ENCODE peak calls at places on chromosomes 13 and 19, in four cellular contexts. L is CD4-positive, alpha-beta T cell; H is right atrium auricular region; T is cardiac muscle cell. Z is an unnamed sample.

GRCh38 chr13:25966086-25966485 is 85.7 kb downstream of the SHISA2 start:
- DNase-seq in T (peak; percentile 74), L (no peak), H (no peak), Z (no peak)

GRCh38 chr13:110307697-110308376 is 753 bp downstream of the COL4A2 start:
- DNase-seq in H (peak; percentile 61), L (no peak), T (peak; percentile 56), Z (no peak)

GRCh38 chr19:28497137-28497536 is 715.8 kb downstream of the UQCRFS1 start:
- DNase-seq in H (no peak), L (no peak), T (peak; percentile 29), Z (no peak)

GRCh38 chr19:3176715-3177501 is 1.7 kb upstream of the S1PR4 start:
- DNase-seq in H (no peak), T (no peak), L (peak; percentile 79), Z (peak; percentile 50)

GRCh38 chr19:18723871-18724377 is 40.4 kb downstream of the CRTC1 start:
- DNase-seq in H (no peak), T (no peak), L (no peak), Z (no peak)

GRCh38 chr13:32528358-32528757 is 10.2 kb downstream of the N4BP2L2 start:
- DNase-seq in L (no peak), H (no peak), T (peak; percentile 30), Z (no peak)

GRCh38 chr13:80054806-80055205 is 286.1 kb downstream of the SPRY2 start:
- DNase-seq in T (no peak), L (no peak), H (no peak), Z (no peak)

GRCh38 chr13:99354371-99354951 is 47.3 kb upstream of the GPR183 start:
- DNase-seq in T (no peak), H (no peak), L (no peak), Z (no peak)

GRCh38 chr19:32658527-32658926 is 16.5 kb downstream of the ANKRD27 start:
- DNase-seq in T (no peak), L (no peak), H (no peak), Z (no peak)

GRCh38 chr13:33261426-33262068 is 24.0 kb downstream of the STARD13 start:
- DNase-seq in T (no peak), L (no peak), H (no peak), Z (no peak)

GRCh38 chr13:76383671-76384461 is 502.3 kb downstream of the KCTD12 start:
- DNase-seq in L (no peak), T (peak; percentile 90), H (no peak), Z (no peak)

GRCh38 chr19:40688987-40689338 is 1.5 kb downstream of the NUMBL start:
- DNase-seq in T (no peak), L (no peak), H (no peak), Z (no peak)

GRCh38 chr19:48680436-48681126 is 7.8 kb upstream of the NTN5 start:
- DNase-seq in T (no peak), L (no peak), H (no peak), Z (no peak)

GRCh38 chr19:39405261-39405912 is 1.3 kb upstream of the ZFP36 start:
- DNase-seq in T (no peak), H (peak; percentile 59), L (no peak), Z (no peak)

GRCh38 chr13:97938701-97939475 is 14.6 kb upstream of the IPO5 start:
- DNase-seq in H (no peak), T (peak; percentile 47), L (no peak), Z (no peak)

GRCh38 chr13:110942248-110942981 is 27.5 kb upstream of the ANKRD10 start:
- DNase-seq in L (no peak), H (no peak), T (no peak), Z (no peak)

GRCh38 chr13:70043685-70044084 is 63.9 kb upstream of the ATXN8OS start:
- DNase-seq in T (no peak), H (no peak), L (no peak), Z (no peak)

GRCh38 chr19:8335343-8336071 is 7.6 kb downstream of the KANK3 start:
- DNase-seq in T (no peak), L (no peak), H (no peak), Z (no peak)

GRCh38 chr13:91576590-91576989 is 178.2 kb downstream of the GPC5 start:
- DNase-seq in T (no peak), L (no peak), H (no peak), Z (no peak)

GRCh38 chr13:20489185-20489820 is 36.4 kb downstream of the CRYL1 start:
- DNase-seq in H (no peak), L (no peak), T (no peak), Z (no peak)

GRCh38 chr13:25756916-25757315 is 294.9 kb downstream of the SHISA2 start:
- DNase-seq in L (no peak), H (no peak), T (no peak), Z (no peak)

GRCh38 chr19:39843919-39844793 is 2.0 kb downstream of the FBL start:
- DNase-seq in H (no peak), L (no peak), T (peak; percentile 61), Z (peak; percentile 79)

GRCh38 chr19:46492841-46493235 is 2.8 kb downstream of the PNMA8B start:
- DNase-seq in T (no peak), H (no peak), L (no peak), Z (no peak)

GRCh38 chr13:31982540-31982939 is 49.0 kb upstream of the FRY start:
- DNase-seq in H (peak; percentile 86), L (no peak), T (peak; percentile 94), Z (no peak)

GRCh38 chr19:16051254-16052025 is 24.9 kb upstream of the TPM4 start:
- DNase-seq in L (no peak), T (peak; percentile 58), H (no peak), Z (peak; percentile 74)

GRCh38 chr19:48330012-48330681 is 4.8 kb downstream of the EMP3 start:
- DNase-seq in T (no peak), L (peak; percentile 74), H (no peak), Z (peak; percentile 96)

GRCh38 chr19:50311723-50312635 is 17.2 kb downstream of the KCNC3 start:
- DNase-seq in L (no peak), T (peak; percentile 38), H (no peak), Z (no peak)

GRCh38 chr13:97234236-97234635 is 12.1 kb downstream of the MBNL2 start:
- DNase-seq in H (no peak), L (no peak), T (no peak), Z (no peak)

GRCh38 chr13:113730145-113730750 is 28.8 kb upstream of the TMEM255B start:
- DNase-seq in T (no peak), H (no peak), L (no peak), Z (no peak)

GRCh38 chr19:52640916-52641315 is 2.8 kb upstream of the ZNF83 start:
- DNase-seq in L (no peak), H (no peak), T (peak; percentile 11), Z (no peak)

GRCh38 chr19:46475976-46476375 is 4.6 kb upstream of the PNMA8A start:
- DNase-seq in L (no peak), H (no peak), T (no peak), Z (no peak)

DNA sequence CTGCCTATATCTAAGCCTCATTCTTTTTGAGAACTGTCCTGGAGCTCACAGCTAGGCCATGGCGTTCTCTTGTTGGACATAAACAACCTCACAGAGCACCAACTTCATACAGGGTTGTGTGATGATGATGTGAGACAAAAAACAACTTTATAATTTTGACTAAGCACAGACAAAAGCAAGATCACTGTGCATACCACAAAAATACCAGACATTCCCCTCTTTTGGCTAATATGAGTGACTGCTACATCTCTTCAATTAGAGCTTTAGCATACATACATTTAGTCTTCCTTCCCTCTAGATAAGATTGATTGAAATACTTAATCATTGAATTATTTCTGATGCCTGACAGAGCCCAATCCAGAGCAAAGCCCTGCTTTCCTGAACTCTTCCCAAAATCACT is 8.3 kb downstream of the MAB21L1 start:
- DNase-seq in L (no peak), H (no peak), T (no peak), Z (no peak)
- H3K27ac ChIP-seq in L (no peak overlapping the region), H (no peak overlapping the region), T (no peak overlapping the region), Z (no peak overlapping the region)

GRCh38 chr19:1286451-1286858 is 782 bp downstream of the EFNA2 start:
- DNase-seq in T (no peak), L (no peak), H (no peak), Z (no peak)

GRCh38 chr19:1284979-1285736 is 515 bp upstream of the EFNA2 start:
- DNase-seq in T (no peak), L (no peak), H (no peak), Z (no peak)

GRCh38 chr19:1284293-1284978 is 1.2 kb upstream of the EFNA2 start:
- DNase-seq in T (no peak), H (no peak), L (no peak), Z (no peak)

GRCh38 chr19:1286859-1287621 is 1.4 kb downstream of the EFNA2 start:
- DNase-seq in T (no peak), L (no peak), H (no peak), Z (no peak)

GRCh38 chr19:1285737-1286360 is at the start of gene EFNA2:
- DNase-seq in H (no peak), T (no peak), L (no peak), Z (no peak)
- H3K27me3 ChIP-seq in H (peaks cover 28% of the 10 kb centered on the region), T (no peaks in the 10 kb centered on the region), L (peaks cover 50% of the 10 kb centered on the region), Z (peaks cover 3% of the 10 kb centered on the region)

GRCh38 chr13:66415444-66415843 is 814.7 kb downstream of the PCDH9 start:
- DNase-seq in L (no peak), T (no peak), H (no peak), Z (no peak)

GRCh38 chr13:66410314-66410713 is 819.8 kb downstream of the PCDH9 start:
- DNase-seq in L (no peak), H (no peak), T (no peak), Z (no peak)

GRCh38 chr13:66409542-66409941 is 820.6 kb downstream of the PCDH9 start:
- DNase-seq in L (no peak), H (no peak), T (no peak), Z (no peak)

DNA sequence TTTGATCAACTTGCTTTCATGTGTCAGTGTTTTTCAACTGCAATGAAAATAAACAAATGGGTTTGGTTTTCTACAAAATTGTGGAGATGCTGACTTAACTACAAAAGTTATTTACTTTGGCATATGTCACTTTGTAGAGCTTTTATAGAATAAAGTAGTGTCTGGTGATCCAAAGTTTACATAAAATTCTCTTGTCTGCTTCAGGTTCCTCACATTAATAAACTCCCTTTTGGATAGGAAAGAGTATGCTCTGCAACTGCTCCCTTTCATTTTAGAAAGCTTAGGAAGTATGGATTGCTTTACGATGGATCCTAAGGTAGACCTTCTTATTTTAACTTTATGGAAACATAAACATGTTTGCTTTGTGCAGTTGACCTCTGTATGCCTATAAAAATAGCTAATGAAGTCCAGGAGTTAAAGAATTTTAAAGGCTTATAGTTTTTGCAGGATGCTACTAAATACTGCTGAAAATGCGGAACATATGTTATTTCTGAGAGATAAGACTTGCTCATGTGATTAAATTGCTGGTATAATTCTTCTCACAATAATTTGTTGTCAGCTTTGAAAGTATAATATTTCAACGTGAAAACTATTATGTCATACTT is 815.8 kb downstream of the PCDH9 start:
- DNase-seq in T (no peak), L (no peak), H (no peak), Z (no peak)
- H3K27ac ChIP-seq in T (no peak overlapping the region), L (no peak overlapping the region), H (no peak overlapping the region), Z (no peak overlapping the region)

DNA sequence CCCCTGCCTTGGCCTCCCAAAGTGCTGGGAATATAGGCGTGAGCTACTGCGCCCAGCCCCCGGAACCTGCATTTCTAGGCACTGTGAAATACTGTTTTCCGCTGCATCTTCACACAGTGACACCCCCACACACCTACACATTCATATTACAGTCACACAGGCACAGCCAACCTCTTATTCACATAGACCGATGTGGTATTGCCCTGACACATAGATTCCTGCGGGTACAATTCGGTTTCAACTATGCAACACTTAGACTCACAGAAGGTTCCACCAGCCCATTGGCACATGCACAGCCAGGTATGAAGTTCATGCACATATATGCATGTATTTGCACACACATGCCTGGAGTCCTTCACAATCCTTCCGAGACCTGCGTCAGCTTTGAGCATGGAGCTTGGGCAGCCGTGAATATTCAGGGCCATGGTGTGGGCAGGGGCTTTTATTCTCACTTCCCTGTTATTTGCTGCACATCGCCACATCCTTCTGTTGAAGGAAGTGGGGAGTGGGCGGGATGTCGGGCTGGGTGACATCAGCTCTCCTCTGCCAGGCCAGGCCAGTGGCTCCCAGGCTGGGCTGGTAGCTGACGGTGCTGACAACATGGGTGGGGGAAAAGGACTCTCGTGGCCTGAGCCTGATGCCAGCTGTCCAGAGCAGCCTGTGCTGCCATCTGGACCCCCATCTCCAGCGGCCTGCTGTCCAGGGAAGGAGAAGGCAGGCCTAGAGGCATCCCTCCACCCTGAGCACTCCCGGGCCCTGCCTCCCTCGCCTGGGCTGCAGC is 5.4 kb upstream of the CDC37 start:
- DNase-seq in H (no peak), T (no peak), L (no peak), Z (no peak)
- H3K27me3 ChIP-seq in H (peaks cover 5% of the 10 kb centered on the region), T (peaks cover 41% of the 10 kb centered on the region), L (no peaks in the 10 kb centered on the region), Z (no peaks in the 10 kb centered on the region)

Z was measured in CD4-positive, CD25-positive, alpha-beta regulatory T cell.